ENCODE peak calls at places on chromosomes 13 and 19, in four cellular contexts. X is Calu3, S is prostate gland, G is cardiac fibroblast. T is an unnamed sample.

GRCh38 chr19:4059931-4060620 is 6.6 kb downstream of the ZBTB7A start:
- DNase-seq in X (peak; percentile 72), S (no peak), G (peak; percentile 74), T (peak; percentile 42)

GRCh38 chr13:99046851-99047250 is 69.0 kb upstream of the DOCK9 start:
- DNase-seq in X (no peak), S (no peak), G (peak; percentile 45), T (peak; percentile 62)

GRCh38 chr13:47256618-47257017 is 359.8 kb upstream of the HTR2A start:
- DNase-seq in X (no peak), S (no peak), G (peak; percentile 92), T (peak; percentile 78)

GRCh38 chr13:39263531-39263930 is 225.3 kb downstream of the NHLRC3 start:
- DNase-seq in X (no peak), S (no peak), G (no peak), T (no peak)

GRCh38 chr13:27288397-27288796 is 17.8 kb downstream of the RASL11A start:
- DNase-seq in X (no peak), S (no peak), G (no peak), T (no peak)

GRCh38 chr13:25570185-25570584 is 198.4 kb downstream of the ATP8A2 start:
- DNase-seq in X (no peak), S (no peak), G (no peak), T (no peak)

GRCh38 chr13:84997858-84998257 is 801.4 kb downstream of the SLITRK6 start:
- DNase-seq in X (no peak), S (no peak), G (no peak), T (peak; percentile 27)

GRCh38 chr13:20402881-20403280 is 122.8 kb downstream of the CRYL1 start:
- DNase-seq in X (no peak), S (no peak), G (no peak), T (no peak)

GRCh38 chr19:31118292-31118925 is 230.8 kb downstream of the TSHZ3 start:
- DNase-seq in X (no peak), S (no peak), G (no peak), T (no peak)

GRCh38 chr13:84588023-84588422 is 705.7 kb upstream of the SLITRK1 start:
- DNase-seq in X (no peak), S (no peak), G (no peak), T (no peak)

GRCh38 chr13:75352641-75353327 is 129.2 kb downstream of the TBC1D4 start:
- DNase-seq in X (no peak), S (no peak), G (no peak), T (peak; percentile 24)

GRCh38 chr13:84672616-84673015 is 790.3 kb upstream of the SLITRK1 start:
- DNase-seq in X (no peak), S (no peak), G (no peak), T (no peak)

GRCh38 chr19:1857648-1858326 is 5.6 kb downstream of the KLF16 start:
- DNase-seq in X (no peak), S (no peak), G (no peak), T (no peak)

GRCh38 chr13:98813993-98814392 is 61.5 kb upstream of the SLC15A1 start:
- DNase-seq in X (no peak), S (no peak), G (peak; percentile 7), T (peak; percentile 28)

GRCh38 chr13:80224468-80224867 is 116.5 kb downstream of the SPRY2 start:
- DNase-seq in X (no peak), S (no peak), G (peak; percentile 55), T (peak; percentile 19)

GRCh38 chr19:7751157-7751783 is 3.9 kb upstream of the CD209 start:
- DNase-seq in X (no peak), S (no peak), G (peak; percentile 65), T (no peak)

GRCh38 chr19:47479701-47480503 is 4.1 kb downstream of the KPTN start:
- DNase-seq in X (no peak), S (no peak), G (no peak), T (peak; percentile 42)

GRCh38 chr13:38210928-38211596 is 138.6 kb upstream of the UFM1 start:
- DNase-seq in X (no peak), S (no peak), G (no peak), T (no peak)

GRCh38 chr19:49210108-49210900 is 52.7 kb downstream of the TRPM4 start:
- DNase-seq in X (peak; percentile 34), S (no peak), G (peak; percentile 29), T (peak; percentile 24)

GRCh38 chr13:75919660-75920199 is 283.6 kb downstream of the LMO7 start:
- DNase-seq in X (no peak), S (no peak), G (no peak), T (no peak)

GRCh38 chr19:14072535-14073231 is at the start of gene MISP3:
- DNase-seq in X (peak; percentile 72), S (peak; percentile 36), G (peak; percentile 41), T (peak; percentile 43)

GRCh38 chr13:72952529-72953141 is 106.2 kb upstream of the KLF5 start:
- DNase-seq in X (no peak), S (no peak), G (no peak), T (no peak)

GRCh38 chr19:47778954-47779351 is 450 bp downstream of the SELENOW start:
- DNase-seq in X (peak; percentile 39), S (peak; percentile 46), G (no peak), T (peak; percentile 26)

GRCh38 chr13:83876546-83876945 is 5.7 kb downstream of the SLITRK1 start:
- DNase-seq in X (no peak), S (no peak), G (no peak), T (no peak)

GRCh38 chr13:46782066-46782465 is 14.9 kb downstream of the ESD start:
- DNase-seq in X (no peak), S (no peak), G (no peak), T (no peak)

GRCh38 chr19:4709440-4710280 is 14.0 kb downstream of the DPP9 start:
- DNase-seq in X (no peak), S (no peak), G (no peak), T (peak; percentile 31)

GRCh38 chr13:113078895-113079720 is 26.5 kb upstream of the F7 start:
- DNase-seq in X (no peak), S (no peak), G (no peak), T (no peak)

GRCh38 chr13:113414335-113414734 is 39.0 kb downstream of the ADPRHL1 start:
- DNase-seq in X (no peak), S (no peak), G (no peak), T (no peak)

GRCh38 chr13:50726164-50726563 is 117.3 kb downstream of the DLEU7 start:
- DNase-seq in X (no peak), S (no peak), G (no peak), T (no peak)

GRCh38 chr13:112187527-112188297 is 120.8 kb downstream of the SOX1 start:
- DNase-seq in X (no peak), S (no peak), G (no peak), T (no peak)

GRCh38 chr13:98284677-98285076 is 107.6 kb upstream of the RNF113B start:
- DNase-seq in X (no peak), S (no peak), G (no peak), T (no peak)

GRCh38 chr13:110713981-110714797 is 689 bp downstream of the ING1 start:
- DNase-seq in X (no peak), S (peak; percentile 36), G (peak; percentile 50), T (peak; percentile 54)

GRCh38 chr13:79802389-79803140 is 321.6 kb downstream of the NDFIP2 start:
- DNase-seq in X (no peak), S (no peak), G (no peak), T (no peak)

GRCh38 chr19:58450836-58451357 is 525 bp upstream of the ZNF324B start:
- DNase-seq in X (no peak), S (peak; percentile 59), G (no peak), T (no peak)

GRCh38 chr19:42121666-42122069 is 10.6 kb downstream of the POU2F2 start:
- DNase-seq in X (peak; percentile 90), S (no peak), G (peak; percentile 93), T (peak; percentile 96)

GRCh38 chr19:41323023-41323422 is 13.1 kb downstream of the CCDC97 start:
- DNase-seq in X (no peak), S (no peak), G (peak; percentile 75), T (peak; percentile 87)

GRCh38 chr19:38441660-38442348 is 8.3 kb downstream of the RYR1 start:
- DNase-seq in X (no peak), S (no peak), G (peak; percentile 19), T (peak; percentile 7)

GRCh38 chr19:17402982-17403855 is 2.2 kb downstream of the BST2 start:
- DNase-seq in X (no peak), S (no peak), G (no peak), T (no peak)

GRCh38 chr13:24178847-24179845 is 18.6 kb downstream of the SPATA13 start:
- DNase-seq in X (no peak), S (no peak), G (peak; percentile 67), T (peak; percentile 22)

GRCh38 chr13:71454509-71454908 is 412.5 kb downstream of the DACH1 start:
- DNase-seq in X (no peak), S (no peak), G (no peak), T (no peak)